ENCODE peak calls at places on chromosomes 12 and 14, in eight cellular contexts. One of them, this sample, is unnamed. For H3K4me1, the result is how much of the 10 kb centered on the place peaks cover.

GRCh38 chr12:116441292-116441691 is 117.9 kb upstream of the MAP1LC3B2 start:
- DNase-seq in upper lobe of left lung: peak
- DNase-seq in stomach: no peak
- DNase-seq in Peyer's patch: no peak
- DNase-seq in heart left ventricle: no peak
- DNase-seq in transverse colon: no peak
- DNase-seq in HepG2: no peak
- DNase-seq in suprapubic skin: no peak
- DNase-seq in this sample: no peak

GRCh38 chr14:41668346-41668745 is 61.7 kb downstream of the LRFN5 start:
- DNase-seq in upper lobe of left lung: no peak
- DNase-seq in HepG2: no peak
- DNase-seq in transverse colon: no peak
- DNase-seq in Peyer's patch: no peak
- DNase-seq in stomach: no peak
- DNase-seq in heart left ventricle: no peak
- DNase-seq in suprapubic skin: no peak
- DNase-seq in this sample: no peak

GRCh38 chr14:60647837-60648168 is 1.5 kb downstream of the SIX1 start:
- DNase-seq in heart left ventricle: no peak
- DNase-seq in suprapubic skin: no peak
- DNase-seq in HepG2: no peak
- DNase-seq in upper lobe of left lung: no peak
- DNase-seq in transverse colon: no peak
- DNase-seq in Peyer's patch: no peak
- DNase-seq in stomach: no peak
- DNase-seq in this sample: no peak

GRCh38 chr14:91138511-91139359 is 24.9 kb downstream of the DGLUCY start:
- DNase-seq in stomach: no peak
- DNase-seq in upper lobe of left lung: no peak
- DNase-seq in suprapubic skin: no peak
- DNase-seq in Peyer's patch: no peak
- DNase-seq in heart left ventricle: no peak
- DNase-seq in HepG2: peak
- DNase-seq in transverse colon: peak
- DNase-seq in this sample: no peak

GRCh38 chr12:124665516-124665915 is 98.1 kb upstream of the NCOR2 start:
- DNase-seq in transverse colon: no peak
- DNase-seq in stomach: no peak
- DNase-seq in Peyer's patch: no peak
- DNase-seq in upper lobe of left lung: peak
- DNase-seq in HepG2: no peak
- DNase-seq in heart left ventricle: no peak
- DNase-seq in suprapubic skin: no peak
- DNase-seq in this sample: no peak

GRCh38 chr12:67747869-67748760 is 99.6 kb downstream of the DYRK2 start:
- DNase-seq in stomach: peak
- DNase-seq in heart left ventricle: no peak
- DNase-seq in transverse colon: peak
- DNase-seq in suprapubic skin: no peak
- DNase-seq in HepG2: peak
- DNase-seq in upper lobe of left lung: no peak
- DNase-seq in Peyer's patch: peak
- DNase-seq in this sample: peak

GRCh38 chr14:23865502-23865901 is 88.1 kb upstream of the DHRS4 start:
- DNase-seq in Peyer's patch: no peak
- DNase-seq in transverse colon: no peak
- DNase-seq in HepG2: no peak
- DNase-seq in stomach: no peak
- DNase-seq in heart left ventricle: no peak
- DNase-seq in upper lobe of left lung: no peak
- DNase-seq in suprapubic skin: no peak
- DNase-seq in this sample: no peak

GRCh38 chr12:120725151-120725658 is 421 bp upstream of the ACADS start:
- DNase-seq in stomach: no peak
- DNase-seq in HepG2: no peak
- DNase-seq in Peyer's patch: no peak
- DNase-seq in transverse colon: no peak
- DNase-seq in heart left ventricle: no peak
- DNase-seq in suprapubic skin: no peak
- DNase-seq in upper lobe of left lung: no peak
- DNase-seq in this sample: no peak

GRCh38 chr12:122023339-122024131 is 1.9 kb downstream of the BCL7A start:
- DNase-seq in stomach: peak
- DNase-seq in Peyer's patch: peak
- DNase-seq in heart left ventricle: peak
- DNase-seq in upper lobe of left lung: peak
- DNase-seq in transverse colon: peak
- DNase-seq in suprapubic skin: peak
- DNase-seq in HepG2: peak
- DNase-seq in this sample: peak

GRCh38 chr12:55929306-55929791 is 1.6 kb upstream of the DGKA start:
- DNase-seq in suprapubic skin: no peak
- DNase-seq in heart left ventricle: no peak
- DNase-seq in HepG2: no peak
- DNase-seq in stomach: peak
- DNase-seq in Peyer's patch: peak
- DNase-seq in transverse colon: peak
- DNase-seq in upper lobe of left lung: peak
- DNase-seq in this sample: peak

GRCh38 chr12:12890815-12891645 is at the start of gene GPRC5A:
- DNase-seq in stomach: peak
- DNase-seq in suprapubic skin: peak
- DNase-seq in HepG2: peak
- DNase-seq in transverse colon: peak
- DNase-seq in heart left ventricle: peak
- DNase-seq in Peyer's patch: peak
- DNase-seq in upper lobe of left lung: peak
- DNase-seq in this sample: peak

GRCh38 chr12:132711169-132711843 is 664 bp downstream of the PGAM5 start:
- DNase-seq in Peyer's patch: no peak
- DNase-seq in HepG2: no peak
- DNase-seq in transverse colon: peak
- DNase-seq in suprapubic skin: no peak
- DNase-seq in stomach: peak
- DNase-seq in upper lobe of left lung: no peak
- DNase-seq in heart left ventricle: no peak
- DNase-seq in this sample: peak

GRCh38 chr14:99899578-99900178 is 106.5 kb downstream of the EML1 start:
- DNase-seq in upper lobe of left lung: no peak
- DNase-seq in Peyer's patch: no peak
- DNase-seq in heart left ventricle: no peak
- DNase-seq in stomach: no peak
- DNase-seq in HepG2: no peak
- DNase-seq in transverse colon: no peak
- DNase-seq in suprapubic skin: no peak
- DNase-seq in this sample: no peak

GRCh38 chr12:1787714-1788113 is 32.7 kb upstream of the LRTM2 start:
- DNase-seq in stomach: no peak
- DNase-seq in heart left ventricle: no peak
- DNase-seq in transverse colon: no peak
- DNase-seq in Peyer's patch: no peak
- DNase-seq in upper lobe of left lung: no peak
- DNase-seq in suprapubic skin: no peak
- DNase-seq in HepG2: no peak
- DNase-seq in this sample: no peak

DNA sequence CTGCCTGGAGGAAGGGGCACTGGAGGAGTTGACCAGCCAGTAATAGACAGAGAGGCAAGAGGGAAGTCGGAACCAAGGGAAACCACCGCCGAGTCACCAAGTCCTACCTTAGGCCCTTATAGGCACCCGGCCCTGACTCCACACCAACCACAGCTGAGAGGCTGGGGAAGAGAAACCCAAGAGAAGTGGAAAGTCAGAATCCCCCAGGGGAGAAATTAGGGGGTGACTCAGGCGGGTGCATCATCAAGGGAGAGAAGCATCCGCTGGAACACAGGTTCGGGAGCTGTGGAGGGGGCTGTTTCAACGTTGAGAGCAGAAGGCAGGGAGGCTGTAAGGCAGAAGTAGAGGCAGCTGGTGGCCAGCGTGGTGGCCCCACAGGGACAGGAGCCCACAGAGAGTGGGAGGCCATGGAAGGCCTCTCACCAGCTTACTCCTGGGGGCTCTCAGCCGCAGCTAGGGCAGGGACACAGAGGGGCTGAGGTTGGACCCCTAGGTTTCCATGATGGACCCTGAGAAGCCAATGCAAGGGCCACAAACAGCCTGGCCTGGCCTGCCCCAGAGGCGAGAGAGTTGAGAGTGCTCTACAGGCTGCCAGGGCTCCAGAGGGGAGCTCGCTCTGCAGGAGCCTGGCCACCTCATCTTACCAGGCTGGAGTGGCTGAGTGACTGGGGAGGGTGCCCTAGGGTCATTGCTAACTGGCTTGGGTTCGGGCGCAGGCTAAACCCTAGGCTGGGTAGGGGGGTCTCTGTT is 1.4 kb upstream of the TRMT61A start:
- DNase-seq in suprapubic skin: no peak
- DNase-seq in HepG2: no peak
- DNase-seq in heart left ventricle: no peak
- DNase-seq in Peyer's patch: peak
- DNase-seq in stomach: no peak
- DNase-seq in upper lobe of left lung: no peak
- DNase-seq in transverse colon: peak
- DNase-seq in this sample: no peak
- H3K4me1 ChIP-seq in suprapubic skin: half or more
- H3K4me1 ChIP-seq in HepG2: half or more
- H3K4me1 ChIP-seq in heart left ventricle: under half
- H3K4me1 ChIP-seq in Peyer's patch: half or more
- H3K4me1 ChIP-seq in stomach: half or more
- H3K4me1 ChIP-seq in upper lobe of left lung: under half
- H3K4me1 ChIP-seq in transverse colon: half or more
- H3K4me1 ChIP-seq in this sample: half or more

DNA sequence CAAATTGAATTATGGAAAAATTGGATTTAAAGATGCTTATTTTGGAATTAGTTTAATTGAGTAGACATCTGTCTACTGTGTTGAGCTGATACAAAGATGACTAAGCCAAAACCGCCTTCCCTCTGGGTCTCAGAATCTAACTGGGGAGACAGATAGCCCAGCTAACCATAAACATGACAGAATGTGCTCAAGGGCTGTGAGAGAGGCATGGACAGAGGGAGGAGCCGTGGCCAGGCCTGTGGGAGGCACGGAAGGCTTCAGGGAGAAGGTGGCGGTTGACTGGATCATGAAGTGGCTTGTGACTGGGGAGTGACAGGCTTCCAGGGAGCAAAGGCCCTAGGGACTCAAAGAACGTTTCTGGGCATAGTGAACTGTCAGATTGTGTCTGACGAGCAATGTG is 74.6 kb downstream of the DACT1 start:
- DNase-seq in suprapubic skin: no peak
- DNase-seq in Peyer's patch: no peak
- DNase-seq in HepG2: no peak
- DNase-seq in stomach: no peak
- DNase-seq in upper lobe of left lung: no peak
- DNase-seq in heart left ventricle: no peak
- DNase-seq in transverse colon: no peak
- DNase-seq in this sample: no peak
- TF ChIP-seq POLR2A in suprapubic skin: no peak
- TF ChIP-seq POLR2A in Peyer's patch: no peak
- TF ChIP-seq POLR2A in HepG2: no peak
- TF ChIP-seq POLR2A in stomach: no peak
- TF ChIP-seq POLR2A in upper lobe of left lung: no peak
- TF ChIP-seq POLR2A in heart left ventricle: no peak
- TF ChIP-seq POLR2A in transverse colon: no peak
- TF ChIP-seq POLR2A in this sample: no peak

GRCh38 chr14:74574706-74575105 is 37.3 kb downstream of the LTBP2 start:
- DNase-seq in upper lobe of left lung: no peak
- DNase-seq in Peyer's patch: no peak
- DNase-seq in HepG2: no peak
- DNase-seq in transverse colon: no peak
- DNase-seq in heart left ventricle: no peak
- DNase-seq in stomach: no peak
- DNase-seq in suprapubic skin: no peak
- DNase-seq in this sample: no peak

GRCh38 chr14:74571901-74572828 is 39.9 kb downstream of the LTBP2 start:
- DNase-seq in heart left ventricle: no peak
- DNase-seq in HepG2: peak
- DNase-seq in suprapubic skin: no peak
- DNase-seq in stomach: no peak
- DNase-seq in upper lobe of left lung: no peak
- DNase-seq in transverse colon: peak
- DNase-seq in Peyer's patch: no peak
- DNase-seq in this sample: no peak

GRCh38 chr14:74572829-74573360 is 39.1 kb downstream of the LTBP2 start:
- DNase-seq in Peyer's patch: no peak
- DNase-seq in transverse colon: no peak
- DNase-seq in upper lobe of left lung: no peak
- DNase-seq in suprapubic skin: no peak
- DNase-seq in heart left ventricle: no peak
- DNase-seq in HepG2: no peak
- DNase-seq in stomach: no peak
- DNase-seq in this sample: no peak

GRCh38 chr14:74574092-74574438 is 38.0 kb downstream of the LTBP2 start:
- DNase-seq in transverse colon: no peak
- DNase-seq in Peyer's patch: no peak
- DNase-seq in HepG2: no peak
- DNase-seq in heart left ventricle: no peak
- DNase-seq in upper lobe of left lung: no peak
- DNase-seq in suprapubic skin: no peak
- DNase-seq in stomach: no peak
- DNase-seq in this sample: no peak

GRCh38 chr14:74573421-74574091 is 38.5 kb downstream of the LTBP2 start:
- DNase-seq in Peyer's patch: no peak
- DNase-seq in stomach: no peak
- DNase-seq in HepG2: no peak
- DNase-seq in heart left ventricle: no peak
- DNase-seq in upper lobe of left lung: peak
- DNase-seq in transverse colon: no peak
- DNase-seq in suprapubic skin: no peak
- DNase-seq in this sample: no peak
- TF ChIP-seq CTCF in Peyer's patch: no peak
- TF ChIP-seq CTCF in stomach: no peak
- TF ChIP-seq CTCF in HepG2: no peak
- TF ChIP-seq CTCF in heart left ventricle: no peak
- TF ChIP-seq CTCF in upper lobe of left lung: peak
- TF ChIP-seq CTCF in transverse colon: no peak
- TF ChIP-seq CTCF in suprapubic skin: no peak
- TF ChIP-seq CTCF in this sample: no peak

GRCh38 chr12:726281-727140 is 25.9 kb upstream of the WNK1 start:
- DNase-seq in HepG2: peak
- DNase-seq in stomach: no peak
- DNase-seq in heart left ventricle: no peak
- DNase-seq in suprapubic skin: no peak
- DNase-seq in upper lobe of left lung: no peak
- DNase-seq in Peyer's patch: peak
- DNase-seq in transverse colon: no peak
- DNase-seq in this sample: no peak

GRCh38 chr12:725076-725475 is 27.3 kb upstream of the WNK1 start:
- DNase-seq in heart left ventricle: no peak
- DNase-seq in transverse colon: no peak
- DNase-seq in Peyer's patch: no peak
- DNase-seq in HepG2: no peak
- DNase-seq in suprapubic skin: no peak
- DNase-seq in stomach: no peak
- DNase-seq in upper lobe of left lung: no peak
- DNase-seq in this sample: no peak

GRCh38 chr12:720231-720941 is 32.0 kb upstream of the WNK1 start:
- DNase-seq in transverse colon: no peak
- DNase-seq in stomach: no peak
- DNase-seq in HepG2: no peak
- DNase-seq in upper lobe of left lung: no peak
- DNase-seq in heart left ventricle: no peak
- DNase-seq in Peyer's patch: no peak
- DNase-seq in suprapubic skin: no peak
- DNase-seq in this sample: no peak

GRCh38 chr12:727321-727720 is 25.1 kb upstream of the WNK1 start:
- DNase-seq in Peyer's patch: no peak
- DNase-seq in upper lobe of left lung: no peak
- DNase-seq in suprapubic skin: no peak
- DNase-seq in stomach: no peak
- DNase-seq in transverse colon: no peak
- DNase-seq in heart left ventricle: no peak
- DNase-seq in HepG2: no peak
- DNase-seq in this sample: no peak

GRCh38 chr12:724194-724855 is 28.1 kb upstream of the WNK1 start:
- DNase-seq in HepG2: no peak
- DNase-seq in suprapubic skin: no peak
- DNase-seq in heart left ventricle: no peak
- DNase-seq in stomach: no peak
- DNase-seq in transverse colon: no peak
- DNase-seq in Peyer's patch: no peak
- DNase-seq in upper lobe of left lung: peak
- DNase-seq in this sample: no peak
- H3K4me1 ChIP-seq in HepG2: under half
- H3K4me1 ChIP-seq in suprapubic skin: under half
- H3K4me1 ChIP-seq in heart left ventricle: under half
- H3K4me1 ChIP-seq in stomach: under half
- H3K4me1 ChIP-seq in transverse colon: under half
- H3K4me1 ChIP-seq in Peyer's patch: under half
- H3K4me1 ChIP-seq in upper lobe of left lung: under half
- H3K4me1 ChIP-seq in this sample: under half

This sample was measured in body of pancreas.